ENCODE peak calls at places on chromosomes 16 and 17, in seven cellular contexts. F is mammary epithelial cell, I is GM23248, D is A549, C is AG04450, N is aorta, S is HAP-1. P is an unnamed sample. For H3K9me3, the result is how much of the 10 kb centered on the place peaks cover.

GRCh38 chr17:31224366-31224765 is 72.7 kb downstream of the OMG start:
- DNase-seq in D (no peak), N (no peak), F (no peak), I (no peak), C (no peak), S (peak), P (no peak)

GRCh38 chr17:46027326-46028325 is 28.6 kb downstream of the STH start:
- DNase-seq in S (no peak), C (no peak), I (no peak), N (no peak), F (no peak), D (no peak), P (no peak)

GRCh38 chr17:57075193-57075592 is 9.9 kb upstream of the AKAP1 start:
- DNase-seq in F (no peak), N (no peak), C (no peak), S (no peak), D (no peak), I (no peak), P (no peak)

GRCh38 chr17:74814453-74814852 is 38.3 kb upstream of the NAT9 start:
- DNase-seq in N (no peak), I (peak), S (no peak), C (no peak), D (no peak), F (no peak), P (no peak)

GRCh38 chr16:18969050-18969854 is 14.5 kb upstream of the TMC7 start:
- DNase-seq in D (peak), N (peak), S (peak), F (peak), C (peak), I (peak), P (peak)

GRCh38 chr17:28549274-28550132 is 2.9 kb downstream of the UNC119 start:
- DNase-seq in C (no peak), N (no peak), I (no peak), S (no peak), F (no peak), D (no peak), P (peak)

GRCh38 chr16:23571895-23572294 is 14.4 kb downstream of the UBFD1 start:
- DNase-seq in C (no peak), F (no peak), N (no peak), I (no peak), D (no peak), S (no peak), P (no peak)

GRCh38 chr16:47358816-47359215 is 102.0 kb downstream of the ITFG1 start:
- DNase-seq in I (peak), N (no peak), D (peak), F (peak), S (no peak), C (no peak), P (no peak)

GRCh38 chr17:7045492-7046126 is 1.7 kb upstream of the SLC16A11 start:
- DNase-seq in D (peak), S (peak), N (no peak), I (peak), C (peak), F (peak), P (no peak)

GRCh38 chr16:29849505-29849904 is 13.5 kb downstream of the CDIPT start:
- DNase-seq in F (no peak), N (no peak), I (no peak), D (no peak), S (no peak), C (no peak), P (no peak)
- H3K9me3 ChIP-seq in F (under half), N (under half), I (under half), D (under half), S (under half), C (under half), P (under half)

GRCh38 chr17:78652913-78653312 is 75.7 kb upstream of the DNAH17 start:
- DNase-seq in D (no peak), F (no peak), C (no peak), N (peak), S (no peak), I (no peak), P (no peak)
- H3K9me3 ChIP-seq in D (under half), F (under half), C (under half), N (under half), S (under half), I (under half), P (under half)

GRCh38 chr17:54727624-54728023 is 173.0 kb upstream of the TOM1L1 start:
- DNase-seq in C (no peak), N (no peak), F (no peak), S (no peak), D (no peak), I (no peak), P (no peak)
- H3K9me3 ChIP-seq in C (under half), N (under half), F (under half), S (under half), D (under half), I (under half), P (under half)

GRCh38 chr16:61030616-61031015 is 1005.6 kb downstream of the CDH8 start:
- DNase-seq in S (no peak), F (no peak), N (no peak), I (no peak), C (no peak), D (no peak), P (no peak)
- H3K9me3 ChIP-seq in S (under half), F (under half), N (under half), I (under half), C (under half), D (under half), P (under half)

GRCh38 chr16:35180970-35181369 is 1721.6 kb downstream of the TP53TG3F start:
- DNase-seq in C (no peak), I (no peak), D (no peak), F (no peak), S (no peak), N (no peak), P (no peak)
- H3K9me3 ChIP-seq in C (half or more), I (under half), D (under half), F (under half), S (under half), N (under half), P (under half)

P was measured in T-helper 17 cell.